ENCODE peak calls at places on chromosome 15, in five cellular contexts. J is anterior cingulate cortex, U is tibial artery, A is skeletal muscle cell, Z is SK-MEL-5. C is an unnamed sample.

GRCh38 chr15:60179786-60180391 is 175.8 kb downstream of the FOXB1 start:
- DNase-seq in J (no peak), U (no peak), A (peak; percentile 8), Z (peak; percentile 60), C (peak; percentile 7)

GRCh38 chr15:58410353-58410752 is 21.4 kb upstream of the LIPC start:
- DNase-seq in J (peak; percentile 16), U (no peak), A (no peak), Z (no peak), C (no peak)

GRCh38 chr15:91593081-91593480 is 260.4 kb upstream of the SLCO3A1 start:
- DNase-seq in J (no peak), U (no peak), A (peak; percentile 8), Z (peak; percentile 8), C (no peak)

GRCh38 chr15:80228959-80229610 is 22.9 kb downstream of the CTXND1 start:
- DNase-seq in J (no peak), U (no peak), A (peak; percentile 12), Z (no peak), C (peak; percentile 42)

GRCh38 chr15:47293763-47294162 is 423.5 kb upstream of the SEMA6D start:
- DNase-seq in J (peak; percentile 10), U (peak; percentile 81), A (peak; percentile 86), Z (no peak), C (no peak)

GRCh38 chr15:65922621-65923020 is 53.3 kb downstream of the RAB11A start:
- DNase-seq in J (no peak), U (no peak), A (no peak), Z (no peak), C (no peak)

GRCh38 chr15:98347001-98347400 is 301.3 kb upstream of the IGF1R start:
- DNase-seq in J (no peak), U (no peak), A (no peak), Z (no peak), C (no peak)

GRCh38 chr15:68340711-68341671 is 63.4 kb downstream of the FEM1B start:
- DNase-seq in J (no peak), U (peak; percentile 83), A (peak; percentile 49), Z (no peak), C (no peak)

GRCh38 chr15:77018796-77019475 is 24.0 kb downstream of the PSTPIP1 start:
- DNase-seq in J (no peak), U (peak; percentile 53), A (no peak), Z (no peak), C (no peak)

GRCh38 chr15:57220220-57220619 is 156.1 kb upstream of the CGNL1 start:
- DNase-seq in J (no peak), U (no peak), A (peak; percentile 36), Z (peak; percentile 80), C (no peak)

GRCh38 chr15:91867581-91868026 is 14.1 kb downstream of the SLCO3A1 start:
- DNase-seq in J (no peak), U (peak; percentile 80), A (peak; percentile 78), Z (no peak), C (peak; percentile 76)

GRCh38 chr15:40767838-40768491 is 1.8 kb upstream of the C15orf62 start:
- DNase-seq in J (no peak), U (no peak), A (no peak), Z (no peak), C (no peak)

GRCh38 chr15:60297047-60297446 is 100.7 kb downstream of the ANXA2 start:
- DNase-seq in J (no peak), U (no peak), A (no peak), Z (peak; percentile 92), C (no peak)

GRCh38 chr15:79101866-79102581 is 11.4 kb upstream of the RASGRF1 start:
- DNase-seq in J (no peak), U (no peak), A (no peak), Z (peak; percentile 59), C (no peak)

GRCh38 chr15:67137951-67138935 is 72.8 kb downstream of the SMAD3 start:
- DNase-seq in J (peak; percentile 13), U (peak; percentile 62), A (no peak), Z (no peak), C (no peak)